ENCODE peak calls at places on chromosomes 12 and 14, in seven cellular contexts. X is AG04450; P is CD4-positive, CD25-positive, alpha-beta regulatory T cell; M is fibroblast of mammary gland; F is HFF-Myc; A is lung; V is astrocyte of the cerebellum. J is an unnamed sample.

GRCh38 chr12:120252071-120252906 is 13.2 kb downstream of the PXN start:
- DNase-seq in V (no peak), X (no peak), A (peak; percentile 46), P (peak; percentile 90), F (no peak), M (no peak), J (no peak)

GRCh38 chr12:110314308-110314707 is 33.3 kb downstream of the ATP2A2 start:
- DNase-seq in P (no peak), F (no peak), X (peak; percentile 54), A (no peak), V (no peak), M (peak; percentile 83), J (peak; percentile 60)

GRCh38 chr12:47808049-47808448 is 11.7 kb downstream of the HDAC7 start:
- DNase-seq in M (peak; percentile 53), X (no peak), P (peak; percentile 71), V (no peak), A (peak; percentile 56), F (no peak), J (no peak)

GRCh38 chr12:104930388-104931326 is 27.4 kb downstream of the SLC41A2 start:
- DNase-seq in V (no peak), F (no peak), A (no peak), X (no peak), P (no peak), M (peak; percentile 75), J (peak; percentile 43)

GRCh38 chr12:102957339-102958050 is at the start of gene ASCL1:
- DNase-seq in A (no peak), M (peak; percentile 22), X (no peak), P (no peak), V (no peak), F (no peak), J (no peak)

GRCh38 chr14:35929171-35929570 is 103.0 kb downstream of the BRMS1L start:
- DNase-seq in X (no peak), M (no peak), P (no peak), F (no peak), V (no peak), A (no peak), J (no peak)

GRCh38 chr12:127810026-127810425 is 456.9 kb upstream of the TMEM132C start:
- DNase-seq in X (no peak), F (peak; percentile 77), M (peak; percentile 98), A (no peak), V (peak; percentile 95), P (no peak), J (peak; percentile 97)

GRCh38 chr12:27428466-27428865 is 18.1 kb upstream of the SMCO2 start:
- DNase-seq in F (no peak), M (no peak), P (no peak), A (no peak), V (no peak), X (no peak), J (no peak)

GRCh38 chr14:71403673-71404072 is 496.4 kb downstream of the PCNX1 start:
- DNase-seq in P (peak; percentile 38), A (no peak), M (peak; percentile 40), F (no peak), V (peak; percentile 13), X (no peak), J (no peak)

GRCh38 chr14:99460793-99461192 is 19.9 kb downstream of the SETD3 start:
- DNase-seq in A (no peak), X (no peak), M (no peak), F (no peak), P (no peak), V (no peak), J (no peak)

GRCh38 chr12:6161124-6161882 is 36.8 kb upstream of the VWF start:
- DNase-seq in F (no peak), V (no peak), A (no peak), X (peak; percentile 74), P (no peak), M (peak; percentile 83), J (peak; percentile 60)

GRCh38 chr14:23413681-23414080 is 5.6 kb upstream of the MYH6 start:
- DNase-seq in X (no peak), P (no peak), F (no peak), A (no peak), M (no peak), V (no peak), J (no peak)

GRCh38 chr12:45427042-45427441 is 211.1 kb downstream of the ANO6 start:
- DNase-seq in M (no peak), F (no peak), V (no peak), X (no peak), A (no peak), P (no peak), J (no peak)

GRCh38 chr14:63404906-63405305 is 86.2 kb upstream of the GPHB5 start:
- DNase-seq in A (no peak), F (no peak), V (no peak), P (no peak), M (no peak), X (no peak), J (no peak)

GRCh38 chr14:63406341-63406740 is 87.6 kb upstream of the GPHB5 start:
- DNase-seq in X (no peak), M (peak; percentile 14), V (no peak), A (no peak), F (no peak), P (no peak), J (no peak)

GRCh38 chr14:63405715-63406114 is 87.0 kb upstream of the GPHB5 start:
- DNase-seq in F (no peak), P (no peak), A (no peak), M (peak; percentile 8), V (no peak), X (no peak), J (no peak)
- H3K4me3 ChIP-seq in F (no peak overlapping the region), P (no peak overlapping the region), A (no peak overlapping the region), M (no peak overlapping the region), V (no peak overlapping the region), X (no peak overlapping the region), J (no peak overlapping the region)

GRCh38 chr12:31967569-31967968 is 8.4 kb downstream of the RESF1 start:
- DNase-seq in M (no peak), F (no peak), A (no peak), V (no peak), X (no peak), P (no peak), J (no peak)

GRCh38 chr12:31964280-31964679 is 5.1 kb downstream of the RESF1 start:
- DNase-seq in M (no peak), F (no peak), P (no peak), A (no peak), X (no peak), V (no peak), J (no peak)

GRCh38 chr12:31962076-31962475 is 2.9 kb downstream of the RESF1 start:
- DNase-seq in M (no peak), P (no peak), A (no peak), F (no peak), X (no peak), V (no peak), J (no peak)

GRCh38 chr12:31966558-31967205 is 7.5 kb downstream of the RESF1 start:
- DNase-seq in X (no peak), P (no peak), V (no peak), F (no peak), M (no peak), A (no peak), J (no peak)

DNA sequence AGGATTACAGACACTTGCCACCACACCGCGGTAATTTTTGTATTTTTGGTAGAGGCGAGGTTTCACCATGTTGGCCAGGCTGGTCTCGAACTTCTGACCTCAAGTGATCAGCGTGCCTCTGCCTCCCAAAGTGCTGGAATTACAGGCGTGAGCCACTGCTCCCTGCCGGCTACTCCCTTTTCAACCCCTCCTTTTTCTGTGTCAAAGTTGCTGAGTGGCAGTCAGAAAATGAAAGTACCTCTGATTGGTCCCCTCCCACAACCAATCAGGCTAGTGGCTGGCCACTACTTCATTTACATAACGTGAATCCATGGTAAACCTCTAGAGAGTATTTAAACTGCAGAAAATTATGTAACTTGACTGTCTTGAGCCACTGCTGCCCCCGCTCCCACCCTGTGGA is 5.9 kb downstream of the RESF1 start:
- DNase-seq in A (no peak), F (no peak), P (no peak), X (no peak), M (no peak), V (no peak), J (no peak)
- H3K4me3 ChIP-seq in A (no peak overlapping the region), F (no peak overlapping the region), P (peak overlapping the region; percentile 98), X (no peak overlapping the region), M (no peak overlapping the region), V (no peak overlapping the region), J (no peak overlapping the region)

GRCh38 chr12:50569321-50569720 is 64.5 kb downstream of the DIP2B start:
- DNase-seq in P (no peak), V (no peak), F (no peak), X (no peak), A (no peak), M (no peak), J (no peak)
- H3K4me3 ChIP-seq in P (no peak overlapping the region), V (no peak overlapping the region), F (no peak overlapping the region), X (no peak overlapping the region), A (no peak overlapping the region), M (no peak overlapping the region), J (no peak overlapping the region)

GRCh38 chr14:90985601-90986242 is 74.7 kb downstream of the RPS6KA5 start:
- DNase-seq in F (no peak), X (no peak), P (no peak), A (no peak), V (no peak), M (no peak), J (no peak)
- H3K4me3 ChIP-seq in F (no peak overlapping the region), X (no peak overlapping the region), P (no peak overlapping the region), A (no peak overlapping the region), V (no peak overlapping the region), M (no peak overlapping the region), J (no peak overlapping the region)

GRCh38 chr14:42193426-42193766 is 586.7 kb downstream of the LRFN5 start:
- DNase-seq in M (no peak), X (no peak), P (no peak), F (no peak), A (no peak), V (no peak), J (no peak)

GRCh38 chr14:42190744-42191143 is 584.1 kb downstream of the LRFN5 start:
- DNase-seq in X (no peak), M (no peak), A (no peak), F (no peak), P (no peak), V (no peak), J (no peak)

GRCh38 chr14:42192659-42193425 is 586.2 kb downstream of the LRFN5 start:
- DNase-seq in P (no peak), V (peak; percentile 85), F (peak; percentile 96), X (peak; percentile 93), M (peak; percentile 99), A (no peak), J (peak; percentile 96)
- H3K4me3 ChIP-seq in P (no peak overlapping the region), V (no peak overlapping the region), F (no peak overlapping the region), X (peak overlapping the region; percentile 31), M (peak overlapping the region; percentile 11), A (no peak overlapping the region), J (peak overlapping the region; percentile 9)